ENCODE peak calls at places on chromosomes 2 and 18, in five cellular contexts. S is GM12865, L is tibial artery, G is lung, H is OCI-LY7. A is an unnamed sample.

GRCh38 chr2:120199837-120200499 is 23.2 kb downstream of the TMEM185B start:
- DNase-seq in S (no peak), L (no peak), G (no peak), H (no peak), A (no peak)

GRCh38 chr2:220513573-220514288 is 886.3 kb downstream of the SLC4A3 start:
- DNase-seq in S (no peak), L (no peak), G (no peak), H (no peak), A (no peak)

GRCh38 chr2:217807753-217808152 is 195.0 kb downstream of the TNS1 start:
- DNase-seq in S (no peak), L (no peak), G (no peak), H (no peak), A (no peak)

GRCh38 chr18:57748770-57749603 is 54.1 kb downstream of the ATP8B1 start:
- DNase-seq in S (peak), L (no peak), G (no peak), H (peak), A (no peak)

GRCh38 chr2:202069189-202070050 is 3.6 kb upstream of the KIAA2012 start:
- DNase-seq in S (no peak), L (no peak), G (no peak), H (no peak), A (no peak)

GRCh38 chr2:97992836-97993825 is 2.6 kb downstream of the TMEM131 start:
- DNase-seq in S (no peak), L (no peak), G (no peak), H (no peak), A (no peak)

GRCh38 chr18:10330428-10330827 is 124.0 kb upstream of the APCDD1 start:
- DNase-seq in S (no peak), L (no peak), G (no peak), H (no peak), A (no peak)

GRCh38 chr18:70233974-70234373 is 28.5 kb upstream of the RTTN start:
- DNase-seq in S (no peak), L (no peak), G (no peak), H (no peak), A (no peak)

GRCh38 chr2:133044556-133044955 is 374.6 kb upstream of the LYPD1 start:
- DNase-seq in S (no peak), L (no peak), G (no peak), H (no peak), A (no peak)

GRCh38 chr2:26488463-26489212 is 10.7 kb upstream of the OTOF start:
- DNase-seq in S (no peak), L (no peak), G (no peak), H (no peak), A (no peak)

GRCh38 chr2:46537046-46537445 is 57.7 kb downstream of the TMEM247 start:
- DNase-seq in S (no peak), L (no peak), G (no peak), H (no peak), A (no peak)

GRCh38 chr2:222655406-222655747 is 515 bp downstream of the FARSB start:
- DNase-seq in S (peak), L (no peak), G (no peak), H (peak), A (no peak)

GRCh38 chr2:179511105-179511504 is 246.5 kb upstream of the SESTD1 start:
- DNase-seq in S (no peak), L (no peak), G (no peak), H (no peak), A (no peak)

GRCh38 chr2:164514491-164514890 is 106.8 kb downstream of the GRB14 start:
- DNase-seq in S (no peak), L (no peak), G (no peak), H (no peak), A (no peak)

GRCh38 chr2:229044581-229044980 is 226.5 kb downstream of the PID1 start:
- DNase-seq in S (no peak), L (no peak), G (no peak), H (no peak), A (no peak)

GRCh38 chr2:120578576-120579352 is 156.9 kb upstream of the GLI2 start:
- DNase-seq in S (no peak), L (no peak), G (no peak), H (peak), A (no peak)

GRCh38 chr2:159612255-159612901 is 4.0 kb downstream of the BAZ2B start:
- DNase-seq in S (peak), L (no peak), G (no peak), H (no peak), A (no peak)

GRCh38 chr2:222360146-222360545 is 61.3 kb upstream of the PAX3 start:
- DNase-seq in S (no peak), L (no peak), G (no peak), H (no peak), A (peak)

GRCh38 chr2:42809131-42809875 is 16.9 kb upstream of the HAAO start:
- DNase-seq in S (no peak), L (no peak), G (peak), H (peak), A (no peak)

GRCh38 chr2:110866036-110866435 is 133.7 kb downstream of the ACOXL start:
- DNase-seq in S (no peak), L (no peak), G (no peak), H (no peak), A (no peak)

GRCh38 chr2:45083175-45083574 is 73.9 kb upstream of the SIX2 start:
- DNase-seq in S (no peak), L (no peak), G (no peak), H (peak), A (no peak)

GRCh38 chr2:99657691-99658258 is 168.0 kb upstream of the REV1 start:
- DNase-seq in S (no peak), L (no peak), G (no peak), H (no peak), A (no peak)

GRCh38 chr18:75213610-75214009 is 3.0 kb downstream of the TSHZ1 start:
- DNase-seq in S (no peak), L (no peak), G (no peak), H (no peak), A (no peak)

GRCh38 chr18:51952844-51953243 is 387.2 kb upstream of the DCC start:
- DNase-seq in S (peak), L (no peak), G (no peak), H (no peak), A (no peak)

GRCh38 chr2:42060718-42061619 is 13.1 kb downstream of the PKDCC start:
- DNase-seq in S (no peak), L (peak), G (no peak), H (no peak), A (peak)

GRCh38 chr2:32627441-32627900 is 379 bp upstream of the TTC27 start:
- DNase-seq in S (no peak), L (peak), G (peak), H (no peak), A (peak)

GRCh38 chr2:239305771-239306170 is 95.0 kb downstream of the HDAC4 start:
- DNase-seq in S (no peak), L (peak), G (no peak), H (no peak), A (no peak)

GRCh38 chr2:119747311-119747710 is 12.4 kb upstream of the PTPN4 start:
- DNase-seq in S (no peak), L (no peak), G (no peak), H (no peak), A (no peak)

GRCh38 chr2:111216811-111217652 is 96.3 kb downstream of the BCL2L11 start:
- DNase-seq in S (no peak), L (no peak), G (peak), H (no peak), A (no peak)

GRCh38 chr2:67840460-67841068 is 222.2 kb downstream of the C1D start:
- DNase-seq in S (peak), L (peak), G (peak), H (peak), A (no peak)

GRCh38 chr2:219517954-219518778 is 3.9 kb downstream of the ASIC4 start:
- DNase-seq in S (no peak), L (no peak), G (no peak), H (no peak), A (no peak)

GRCh38 chr2:120878970-120879369 is 143.3 kb downstream of the GLI2 start:
- DNase-seq in S (no peak), L (no peak), G (no peak), H (no peak), A (no peak)

GRCh38 chr18:3402962-3403585 is 46.9 kb upstream of the TGIF1 start:
- DNase-seq in S (peak), L (no peak), G (no peak), H (peak), A (no peak)

GRCh38 chr2:99480390-99480789 is 9.4 kb downstream of the REV1 start:
- DNase-seq in S (no peak), L (no peak), G (no peak), H (no peak), A (no peak)

GRCh38 chr2:29113891-29114321 is 1.3 kb upstream of the CLIP4 start:
- DNase-seq in S (peak), L (peak), G (peak), H (no peak), A (peak)

DNA sequence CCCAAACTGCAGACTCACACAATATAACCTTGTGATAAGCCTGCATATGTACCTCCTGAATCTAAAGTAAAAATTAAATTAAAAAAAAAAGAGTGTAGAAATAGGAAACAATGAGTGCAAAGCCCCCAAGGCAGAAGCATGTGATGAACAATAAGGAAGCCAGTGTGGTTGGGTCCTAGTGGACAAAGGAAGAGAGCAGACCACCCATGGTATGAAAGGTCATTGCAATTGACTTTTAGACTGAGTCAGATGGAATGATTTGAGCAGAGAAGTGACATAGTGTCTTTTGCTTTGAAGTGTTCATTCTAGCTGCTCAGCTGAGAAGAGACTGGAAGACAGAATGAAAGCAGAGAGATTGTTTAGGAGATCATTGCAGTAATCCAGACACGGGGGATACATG is 417.1 kb downstream of the RAD51AP2 start:
- DNase-seq in S (no peak), L (no peak), G (no peak), H (no peak), A (no peak)
- TF ChIP-seq CTCF in S (no peak), L (no peak), G (no peak), H (no peak), A (no peak)

GRCh38 chr18:35497006-35497333 is 790 bp downstream of the INO80C start:
- DNase-seq in S (no peak), L (no peak), G (no peak), H (no peak), A (no peak)

GRCh38 chr18:35500113-35500512 is 2.4 kb upstream of the INO80C start:
- DNase-seq in S (no peak), L (no peak), G (no peak), H (no peak), A (no peak)

GRCh38 chr18:35495821-35496368 is 1.9 kb downstream of the INO80C start:
- DNase-seq in S (no peak), L (no peak), G (no peak), H (no peak), A (no peak)

GRCh38 chr18:35494281-35494825 is 3.4 kb downstream of the INO80C start:
- DNase-seq in S (no peak), L (no peak), G (no peak), H (no peak), A (no peak)

DNA sequence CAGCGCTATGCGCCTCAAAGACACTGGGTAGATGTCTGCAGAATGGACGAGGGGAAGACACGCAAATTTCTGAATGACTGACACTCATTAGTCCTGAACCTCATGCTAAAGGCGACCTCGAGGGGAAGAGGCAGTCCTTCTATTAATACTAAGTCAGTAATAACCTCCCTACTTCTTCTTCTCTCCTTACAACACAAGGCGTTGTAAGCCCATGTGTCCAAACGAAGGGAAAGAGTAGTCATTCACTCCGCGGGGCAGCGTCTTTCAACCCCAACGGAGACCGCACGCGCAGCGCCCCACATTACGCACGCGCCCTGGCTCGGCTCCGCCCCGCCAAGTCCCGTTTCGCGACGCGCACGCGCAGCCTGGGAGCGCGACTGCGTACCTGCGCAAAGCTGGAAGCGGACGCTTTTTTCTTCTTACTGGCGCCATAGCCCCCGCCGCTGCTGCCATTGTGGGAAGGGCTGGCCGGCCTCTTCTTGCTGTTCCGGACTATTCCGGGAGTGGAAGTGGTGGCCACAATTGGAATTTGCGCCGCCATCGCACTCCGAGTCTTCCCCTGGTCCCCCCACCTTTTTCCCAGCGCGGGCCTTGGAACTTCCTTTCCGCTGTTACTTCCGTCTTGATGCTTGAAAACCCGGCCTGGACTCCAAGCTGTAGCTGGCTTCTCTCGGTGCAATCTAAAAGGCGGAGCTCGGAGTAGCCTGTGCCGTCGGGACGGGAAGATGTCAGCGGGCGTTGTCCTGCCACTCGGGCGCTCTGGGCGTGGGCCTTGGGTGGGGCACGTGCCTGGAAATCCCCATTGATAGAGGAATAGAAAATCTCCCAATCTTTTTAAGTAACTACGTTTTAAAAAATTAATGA is at the start of gene INO80C:
- DNase-seq in S (peak), L (peak), G (peak), H (peak), A (peak)
- TF ChIP-seq CTCF in S (no peak), L (no peak), G (no peak), H (no peak), A (no peak)

GRCh38 chr2:204881519-204882111 is 336.3 kb downstream of the PARD3B start:
- DNase-seq in S (no peak), L (no peak), G (no peak), H (no peak), A (no peak)

GRCh38 chr2:204886713-204887112 is 341.4 kb downstream of the PARD3B start:
- DNase-seq in S (no peak), L (no peak), G (no peak), H (no peak), A (no peak)

GRCh38 chr2:204888222-204888621 is 342.9 kb downstream of the PARD3B start:
- DNase-seq in S (no peak), L (no peak), G (no peak), H (no peak), A (no peak)

GRCh38 chr2:204880928-204881327 is 335.7 kb downstream of the PARD3B start:
- DNase-seq in S (no peak), L (no peak), G (no peak), H (no peak), A (no peak)

GRCh38 chr2:204885747-204886146 is 340.5 kb downstream of the PARD3B start:
- DNase-seq in S (no peak), L (no peak), G (no peak), H (no peak), A (no peak)
- TF ChIP-seq CTCF in S (no peak), L (no peak), G (no peak), H (no peak), A (no peak)

GRCh38 chr2:204731996-204732395 is 186.7 kb downstream of the PARD3B start:
- DNase-seq in S (no peak), L (no peak), G (no peak), H (no peak), A (no peak)

GRCh38 chr2:204726831-204727230 is 181.6 kb downstream of the PARD3B start:
- DNase-seq in S (no peak), L (no peak), G (no peak), H (no peak), A (no peak)

GRCh38 chr2:204725693-204726092 is 180.4 kb downstream of the PARD3B start:
- DNase-seq in S (no peak), L (no peak), G (no peak), H (no peak), A (no peak)

GRCh38 chr2:204730588-204730987 is 185.3 kb downstream of the PARD3B start:
- DNase-seq in S (no peak), L (no peak), G (no peak), H (no peak), A (no peak)

GRCh38 chr2:204727368-204727767 is 182.1 kb downstream of the PARD3B start:
- DNase-seq in S (no peak), L (no peak), G (no peak), H (no peak), A (no peak)
- TF ChIP-seq CTCF in S (no peak), L (no peak), G (no peak), H (no peak), A (no peak)

GRCh38 chr2:38554973-38555595 is 47.6 kb downstream of the HNRNPLL start:
- DNase-seq in S (peak), L (no peak), G (no peak), H (peak), A (no peak)
- TF ChIP-seq CTCF in S (peak), L (no peak), G (no peak), H (peak), A (peak)

A was measured in CD14-positive monocyte.